ENCODE peak calls at places on chromosomes 7 and 10, in eight cellular contexts. R, D, V, M, U, B, S and W are unnamed samples.
A peak's percentile ranks its signal among the peaks of the same experiment; 100 is the strongest.

GRCh38 chr10:33950216-33950615 is 615.7 kb upstream of the NRP1 start:
- DNase-seq in U (no peak), D (no peak), S (no peak), R (no peak), M (no peak), B (no peak), V (peak; percentile 53), W (no peak)

GRCh38 chr7:6232534-6232933 is 39.9 kb downstream of the CYTH3 start:
- DNase-seq in V (no peak), B (no peak), M (no peak), U (peak; percentile 62), R (no peak), D (no peak), S (peak; percentile 49), W (no peak)

GRCh38 chr10:13038346-13038745 is 36.8 kb upstream of the CCDC3 start:
- DNase-seq in V (no peak), D (no peak), S (no peak), R (no peak), U (no peak), M (no peak), B (no peak), W (no peak)

GRCh38 chr10:57917019-57917418 is 350.7 kb downstream of the IPMK start:
- DNase-seq in M (no peak), D (no peak), B (no peak), U (no peak), R (no peak), V (no peak), S (no peak), W (no peak)

GRCh38 chr7:22251906-22252495 is 105.0 kb downstream of the RAPGEF5 start:
- DNase-seq in M (no peak), U (no peak), V (no peak), S (no peak), R (no peak), B (no peak), D (no peak), W (no peak)

GRCh38 chr10:97788552-97789442 is 17.0 kb upstream of the SFRP5 start:
- DNase-seq in D (no peak), V (no peak), S (peak; percentile 55), M (peak; percentile 28), R (no peak), U (peak; percentile 39), B (no peak), W (peak; percentile 91)

GRCh38 chr7:145036592-145037386 is 200.9 kb upstream of the TPK1 start:
- DNase-seq in D (no peak), U (no peak), M (peak; percentile 26), R (peak; percentile 57), B (peak; percentile 1), V (peak; percentile 16), S (peak; percentile 10), W (peak; percentile 39)

GRCh38 chr7:151540146-151540545 is 20.5 kb upstream of the RHEB start:
- DNase-seq in U (no peak), D (no peak), S (no peak), V (no peak), R (no peak), M (no peak), B (no peak), W (no peak)

GRCh38 chr7:38542156-38542555 is 89.0 kb downstream of the AMPH start:
- DNase-seq in R (peak; percentile 94), D (no peak), S (no peak), V (no peak), M (no peak), U (no peak), B (peak; percentile 41), W (no peak)

GRCh38 chr7:117143066-117143465 is 179.8 kb downstream of the WNT2 start:
- DNase-seq in D (no peak), M (no peak), V (no peak), B (no peak), S (no peak), U (no peak), R (no peak), W (no peak)

GRCh38 chr10:24180891-24181290 is 28.0 kb upstream of the KIAA1217 start:
- DNase-seq in R (no peak), V (no peak), M (no peak), S (no peak), B (no peak), U (no peak), D (no peak), W (no peak)

GRCh38 chr10:122259075-122259466 is 12.0 kb upstream of the BTBD16 start:
- DNase-seq in M (no peak), U (no peak), V (no peak), R (no peak), S (no peak), B (no peak), D (no peak), W (no peak)

GRCh38 chr10:66187096-66187733 is 738.6 kb upstream of the LRRTM3 start:
- DNase-seq in U (no peak), B (no peak), V (no peak), M (no peak), S (no peak), R (peak; percentile 48), D (no peak), W (no peak)

GRCh38 chr10:70756710-70757360 is 28.3 kb downstream of the TBATA start:
- DNase-seq in R (no peak), B (no peak), U (no peak), M (no peak), D (no peak), V (no peak), S (no peak), W (no peak)

GRCh38 chr7:944744-945143 is 9.7 kb downstream of the ADAP1 start:
- DNase-seq in V (no peak), M (no peak), S (no peak), U (no peak), R (no peak), D (no peak), B (no peak), W (no peak)

GRCh38 chr10:22427890-22428571 is 82.7 kb downstream of the SPAG6 start:
- DNase-seq in B (peak; percentile 92), M (peak; percentile 90), V (no peak), U (no peak), D (no peak), R (peak; percentile 77), S (no peak), W (no peak)

GRCh38 chr10:5893321-5893720 is 3.3 kb downstream of the FBH1 start:
- DNase-seq in S (no peak), D (no peak), B (no peak), V (no peak), M (no peak), U (no peak), R (no peak), W (no peak)

GRCh38 chr7:33107136-33108066 is 1.8 kb downstream of the RP9 start:
- DNase-seq in S (no peak), M (peak; percentile 66), B (no peak), D (no peak), U (no peak), R (peak; percentile 63), V (peak; percentile 32), W (peak; percentile 74)

GRCh38 chr7:158475036-158475678 is 112.5 kb downstream of the PTPRN2 start:
- DNase-seq in V (no peak), B (no peak), D (no peak), U (no peak), S (no peak), R (no peak), M (no peak), W (no peak)

GRCh38 chr10:97007417-97007816 is 175.3 kb downstream of the LCOR start:
- DNase-seq in M (no peak), S (no peak), D (no peak), V (no peak), R (no peak), U (no peak), B (no peak), W (peak; percentile 36)

GRCh38 chr10:108662975-108663374 is 1260.3 kb downstream of the XPNPEP1 start:
- DNase-seq in V (no peak), M (no peak), U (no peak), D (no peak), B (no peak), R (no peak), S (no peak), W (no peak)

GRCh38 chr10:29104661-29105369 is 184.1 kb upstream of the LYZL1 start:
- DNase-seq in B (no peak), R (peak; percentile 7), D (no peak), V (no peak), S (no peak), U (no peak), M (no peak), W (no peak)

GRCh38 chr10:116611153-116611545 is 9.6 kb upstream of the PNLIPRP2 start:
- DNase-seq in M (no peak), B (no peak), D (no peak), V (no peak), S (no peak), U (no peak), R (no peak), W (no peak)

GRCh38 chr10:13086051-13086450 is 13.9 kb upstream of the OPTN start:
- DNase-seq in S (no peak), U (no peak), M (no peak), D (no peak), R (no peak), V (no peak), B (no peak), W (no peak)

GRCh38 chr7:69599879-69600764 is 1.8 kb downstream of the AUTS2 start:
- DNase-seq in D (no peak), U (no peak), B (no peak), V (no peak), M (no peak), R (no peak), S (peak; percentile 21), W (no peak)

GRCh38 chr7:27302590-27302989 is 60.0 kb downstream of the EVX1 start:
- DNase-seq in D (no peak), S (no peak), V (no peak), M (no peak), R (no peak), U (no peak), B (no peak), W (no peak)

GRCh38 chr7:22729180-22729579 is 2.2 kb downstream of the IL6 start:
- DNase-seq in D (no peak), M (peak; percentile 50), U (no peak), S (no peak), B (no peak), R (no peak), V (no peak), W (no peak)

GRCh38 chr10:108757946-108758345 is 1165.4 kb downstream of the XPNPEP1 start:
- DNase-seq in U (no peak), R (no peak), D (no peak), B (no peak), S (no peak), V (no peak), M (no peak), W (no peak)

GRCh38 chr7:111750878-111751277 is 188.6 kb upstream of the IMMP2L start:
- DNase-seq in D (no peak), M (no peak), R (no peak), V (no peak), B (no peak), S (no peak), U (no peak), W (no peak)

GRCh38 chr7:3436746-3437145 is 135.7 kb downstream of the SDK1 start:
- DNase-seq in S (no peak), U (no peak), V (no peak), B (no peak), D (no peak), M (peak; percentile 42), R (peak; percentile 55), W (no peak)

GRCh38 chr7:44517175-44517574 is 24.0 kb downstream of the NPC1L1 start:
- DNase-seq in D (no peak), M (no peak), V (no peak), R (no peak), U (no peak), S (no peak), B (no peak), W (no peak)

GRCh38 chr10:97539523-97540200 is 32.9 kb upstream of the ANKRD2 start:
- DNase-seq in U (no peak), B (no peak), R (no peak), M (peak; percentile 94), D (peak; percentile 49), S (peak; percentile 34), V (no peak), W (no peak)